ENCODE peak calls at places on chromosome 13, in four cellular contexts. Q, I, J and V are unnamed samples.

GRCh38 chr13:112254061-112254818 is 121.9 kb upstream of the SPACA7 start:
- DNase-seq in J (no peak), I (no peak), Q (no peak), V (no peak)

GRCh38 chr13:88978607-88979006 is 1307.4 kb downstream of the SLITRK5 start:
- DNase-seq in Q (no peak), I (no peak), J (no peak), V (no peak)

GRCh38 chr13:24784319-24784718 is 20.4 kb downstream of the RNF17 start:
- DNase-seq in I (no peak), J (no peak), Q (no peak), V (no peak)

GRCh38 chr13:80168089-80168850 is 172.7 kb downstream of the SPRY2 start:
- DNase-seq in Q (no peak), I (peak; percentile 34), J (peak; percentile 17), V (no peak)

GRCh38 chr13:58843071-58843470 is 1211.5 kb downstream of the PCDH17 start:
- DNase-seq in Q (no peak), I (no peak), J (no peak), V (no peak)

GRCh38 chr13:28747851-28748250 is 29.1 kb upstream of the SLC46A3 start:
- DNase-seq in I (no peak), J (no peak), Q (no peak), V (no peak)

GRCh38 chr13:85137516-85137915 is 661.7 kb downstream of the SLITRK6 start:
- DNase-seq in J (no peak), I (no peak), Q (no peak), V (no peak)

GRCh38 chr13:52809310-52809769 is 39.1 kb downstream of the PCDH8 start:
- DNase-seq in Q (no peak), J (peak; percentile 55), I (peak; percentile 27), V (peak; percentile 53)

GRCh38 chr13:30841161-30841560 is 64.9 kb upstream of the MEDAG start:
- DNase-seq in I (no peak), J (no peak), Q (no peak), V (no peak)

GRCh38 chr13:49996166-49996915 is 501 bp upstream of the TRIM13 start:
- DNase-seq in J (peak; percentile 92), I (peak; percentile 84), Q (peak; percentile 96), V (peak; percentile 93)

GRCh38 chr13:109576331-109576813 is 210.0 kb downstream of the IRS2 start:
- DNase-seq in I (no peak), J (peak; percentile 60), Q (no peak), V (no peak)

GRCh38 chr13:72412481-72412880 is 314.9 kb downstream of the MZT1 start:
- DNase-seq in Q (no peak), I (no peak), J (no peak), V (no peak)

GRCh38 chr13:50161052-50161451 is 145.8 kb downstream of the KCNRG start:
- DNase-seq in J (peak; percentile 75), I (peak; percentile 42), Q (no peak), V (no peak)

GRCh38 chr13:112740502-112741131 is 50.8 kb downstream of the ATP11A start:
- DNase-seq in J (peak; percentile 84), I (peak; percentile 55), Q (no peak), V (peak; percentile 64)

GRCh38 chr13:95185851-95186250 is 115.4 kb downstream of the ABCC4 start:
- DNase-seq in Q (no peak), J (no peak), I (no peak), V (no peak)

GRCh38 chr13:42893346-42893745 is 98.7 kb downstream of the EPSTI1 start:
- DNase-seq in Q (no peak), I (peak; percentile 11), J (peak; percentile 91), V (peak; percentile 63)

GRCh38 chr13:74191036-74191809 is 57.0 kb upstream of the KLF12 start:
- DNase-seq in I (peak; percentile 33), Q (no peak), J (no peak), V (no peak)

GRCh38 chr13:113969973-113970611 is 3.8 kb downstream of the C13orf46 start:
- DNase-seq in I (no peak), Q (no peak), J (no peak), V (no peak)

GRCh38 chr13:93925976-93926375 is 553.5 kb downstream of the DCT start:
- DNase-seq in Q (no peak), J (no peak), I (no peak), V (no peak)

GRCh38 chr13:31037874-31038475 is 105.5 kb downstream of the TEX26 start:
- DNase-seq in Q (peak; percentile 43), J (no peak), I (no peak), V (no peak)

GRCh38 chr13:76812971-76813691 is 73.1 kb downstream of the KCTD12 start:
- DNase-seq in Q (peak; percentile 76), J (peak; percentile 64), I (no peak), V (peak; percentile 72)

GRCh38 chr13:44578064-44578394 is 1.9 kb upstream of the TSC22D1 start:
- DNase-seq in I (no peak), J (no peak), Q (no peak), V (no peak)
- H3K4me3 ChIP-seq in I (peak overlapping the region; percentile 84), J (peak overlapping the region; percentile 85), Q (peak overlapping the region; percentile 97), V (peak overlapping the region; percentile 94)

GRCh38 chr13:20848944-20849343 is 53.6 kb downstream of the XPO4 start:
- DNase-seq in J (no peak), I (peak; percentile 54), Q (no peak), V (no peak)
- H3K4me3 ChIP-seq in J (no peak overlapping the region), I (no peak overlapping the region), Q (no peak overlapping the region), V (no peak overlapping the region)

DNA sequence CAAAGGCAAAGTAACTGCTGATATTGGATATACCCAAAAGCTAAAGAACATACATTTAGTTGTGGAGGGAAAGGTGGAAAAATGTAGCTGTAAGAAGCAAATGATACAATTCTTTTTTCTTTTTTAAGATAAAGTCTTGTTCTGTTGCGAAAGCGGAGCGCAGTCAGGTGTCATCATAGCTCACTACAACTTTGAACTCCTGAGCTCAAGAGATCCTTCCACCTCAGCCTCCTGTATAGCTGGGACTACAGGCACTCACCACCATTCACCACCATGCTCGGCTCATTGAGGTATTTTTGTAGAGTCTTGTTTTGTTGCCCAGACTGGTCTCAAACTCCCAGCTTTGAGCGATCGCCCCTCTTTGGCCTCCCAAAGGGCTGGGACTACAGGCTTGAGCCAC is 38.0 kb downstream of the TBC1D4 start:
- DNase-seq in I (no peak), J (no peak), Q (no peak), V (no peak)
- H3K4me3 ChIP-seq in I (no peak overlapping the region), J (no peak overlapping the region), Q (no peak overlapping the region), V (no peak overlapping the region)

DNA sequence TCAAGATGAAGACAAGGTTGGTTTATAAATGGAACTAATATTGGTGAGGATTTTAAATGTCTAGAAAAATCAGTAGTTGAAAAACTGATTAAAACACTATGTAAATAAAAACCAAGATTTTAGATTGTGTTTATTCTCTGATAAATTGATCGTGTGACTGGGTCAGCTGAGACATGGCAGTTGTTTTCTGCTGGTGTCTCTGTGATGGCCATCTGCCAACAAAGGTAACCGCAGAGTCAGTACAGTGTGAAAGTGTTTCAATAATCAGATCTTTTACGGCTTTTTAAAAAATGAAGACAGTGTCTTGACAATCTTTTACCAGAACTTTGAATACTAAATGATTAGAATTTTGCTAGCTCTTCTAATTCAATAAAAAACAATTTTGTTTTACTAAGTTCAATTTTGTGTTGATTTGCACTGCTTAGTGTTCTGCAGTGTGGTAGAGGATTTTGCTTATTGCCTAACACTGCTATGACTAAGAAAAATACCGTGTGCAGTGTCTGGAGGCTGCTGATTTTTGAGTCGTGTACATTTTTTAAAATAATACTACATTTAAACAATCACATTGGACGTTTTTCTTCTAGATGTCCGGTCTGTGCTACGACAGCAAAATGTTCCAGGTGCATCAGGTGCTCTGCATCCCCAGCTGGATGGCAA is 32.7 kb upstream of the GPR183 start:
- DNase-seq in I (peak; percentile 33), J (peak; percentile 64), Q (no peak), V (no peak)
- H3K4me3 ChIP-seq in I (no peak overlapping the region), J (no peak overlapping the region), Q (no peak overlapping the region), V (no peak overlapping the region)

GRCh38 chr13:87678353-87678752 is 7.2 kb downstream of the SLITRK5 start:
- DNase-seq in J (no peak), I (no peak), Q (no peak), V (no peak)
- H3K4me3 ChIP-seq in J (no peak overlapping the region), I (peak overlapping the region; percentile 60), Q (peak overlapping the region; percentile 60), V (peak overlapping the region; percentile 49)

DNA sequence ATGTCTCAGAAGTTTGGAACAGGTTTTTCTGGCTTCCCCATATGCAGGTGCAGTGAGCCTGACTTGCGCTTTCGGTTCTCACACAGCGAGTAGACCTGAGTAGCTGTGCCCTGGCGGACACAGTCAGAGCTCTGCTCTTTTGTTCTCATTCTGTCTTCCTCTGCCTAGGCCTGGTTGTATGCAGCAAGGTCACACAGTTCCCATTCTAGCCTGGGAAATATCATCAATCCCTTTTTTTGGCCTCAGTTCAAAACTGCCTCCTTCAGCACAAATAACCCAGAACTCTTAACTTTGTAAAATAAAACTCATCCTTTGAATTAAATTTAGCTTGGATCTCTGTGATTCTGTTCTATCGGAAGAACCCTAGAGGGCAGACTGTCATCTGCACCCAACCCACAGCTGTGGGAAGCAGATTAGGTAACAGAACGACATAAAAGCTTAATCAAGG is 10.2 kb downstream of the OXGR1 start:
- DNase-seq in I (no peak), J (peak; percentile 45), Q (no peak), V (no peak)
- H3K4me3 ChIP-seq in I (no peak overlapping the region), J (no peak overlapping the region), Q (no peak overlapping the region), V (no peak overlapping the region)